ENCODE peak calls at places on chromosomes 12 and 14, in seven cellular contexts. K is lower leg skin, Y is A673, B is fibroblast of lung, I is fibroblast of the aortic adventitia, E is mesothelial cell of epicardium, J is GM23338. R is an unnamed sample.
A peak's percentile ranks its signal among the peaks of the same experiment; 100 is the strongest.

GRCh38 chr14:103629503-103630121 is 601 bp downstream of the KLC1 start:
- DNase-seq in K (peak; percentile 33), Y (peak; percentile 46), B (no peak), I (no peak), E (peak; percentile 46), J (peak; percentile 73), R (peak; percentile 41)

GRCh38 chr14:52328286-52328685 is 14.2 kb downstream of the PTGER2 start:
- DNase-seq in K (no peak), Y (no peak), B (peak; percentile 87), I (peak; percentile 57), E (no peak), J (no peak), R (no peak)

GRCh38 chr14:32560213-32560857 is 231.2 kb downstream of the AKAP6 start:
- DNase-seq in K (peak; percentile 35), Y (peak; percentile 79), B (peak; percentile 87), I (peak; percentile 92), E (peak; percentile 59), J (peak; percentile 88), R (no peak)

GRCh38 chr12:31386364-31386777 is 60.4 kb upstream of the SINHCAF start:
- DNase-seq in K (no peak), Y (no peak), B (no peak), I (no peak), E (no peak), J (peak; percentile 98), R (no peak)

GRCh38 chr12:18651525-18651924 is 86.3 kb downstream of the PLCZ1 start:
- DNase-seq in K (no peak), Y (no peak), B (no peak), I (no peak), E (no peak), J (no peak), R (no peak)

GRCh38 chr14:54447231-54447692 is 6.1 kb upstream of the CNIH1 start:
- DNase-seq in K (no peak), Y (no peak), B (peak; percentile 88), I (peak; percentile 53), E (no peak), J (no peak), R (no peak)

GRCh38 chr14:98901511-98902205 is 370.3 kb downstream of the BCL11B start:
- DNase-seq in K (no peak), Y (no peak), B (no peak), I (no peak), E (no peak), J (no peak), R (no peak)

GRCh38 chr12:54082402-54082892 is 28.8 kb downstream of the HOXC4 start:
- DNase-seq in K (no peak), Y (peak; percentile 45), B (no peak), I (no peak), E (peak; percentile 78), J (peak; percentile 46), R (peak; percentile 61)

GRCh38 chr12:88801227-88802225 is 221.3 kb upstream of the KITLG start:
- DNase-seq in K (no peak), Y (no peak), B (no peak), I (no peak), E (no peak), J (no peak), R (no peak)

DNA sequence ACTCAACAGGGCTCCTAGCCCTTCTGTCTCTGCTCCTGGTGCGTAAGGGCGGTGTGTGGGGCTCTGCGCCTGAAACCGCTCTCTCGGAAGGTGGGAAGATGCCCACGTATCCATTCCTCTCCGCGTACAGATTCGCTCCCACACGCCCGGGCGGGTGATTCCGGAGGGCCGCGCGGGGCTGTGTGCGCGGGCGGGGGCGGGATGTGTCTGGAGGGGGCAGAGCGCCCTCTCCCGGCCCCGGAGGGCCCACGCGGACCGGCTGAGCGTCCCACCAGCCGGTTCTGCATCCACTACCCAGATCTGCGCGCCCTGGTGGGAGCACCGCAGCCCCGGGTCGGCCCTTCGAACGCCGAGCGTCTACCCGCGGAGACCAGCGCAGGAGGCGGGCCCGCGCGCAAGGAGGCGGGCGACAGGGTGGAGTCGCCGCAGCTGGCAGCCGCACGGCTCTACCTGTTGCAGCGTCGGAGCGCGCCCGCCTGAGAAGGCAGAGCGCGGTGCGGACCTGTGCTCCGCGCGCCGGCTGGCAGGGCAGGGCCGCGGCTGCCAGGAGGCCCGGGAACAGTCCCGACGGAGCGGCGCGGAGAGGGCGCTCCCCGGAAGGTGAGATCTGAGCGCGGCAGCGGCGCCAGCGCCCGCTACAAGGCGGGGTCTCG is 1.4 kb upstream of the KCNK13 start:
- DNase-seq in K (no peak), Y (peak; percentile 74), B (peak; percentile 42), I (peak; percentile 40), E (peak; percentile 56), J (peak; percentile 87), R (no peak)
- TF ChIP-seq CTCF in K (no peak), Y (peak; percentile 74), B (peak; percentile 38), I (peak; percentile 54), E (peak; percentile 39), J (peak; percentile 43), R (no peak)

DNA sequence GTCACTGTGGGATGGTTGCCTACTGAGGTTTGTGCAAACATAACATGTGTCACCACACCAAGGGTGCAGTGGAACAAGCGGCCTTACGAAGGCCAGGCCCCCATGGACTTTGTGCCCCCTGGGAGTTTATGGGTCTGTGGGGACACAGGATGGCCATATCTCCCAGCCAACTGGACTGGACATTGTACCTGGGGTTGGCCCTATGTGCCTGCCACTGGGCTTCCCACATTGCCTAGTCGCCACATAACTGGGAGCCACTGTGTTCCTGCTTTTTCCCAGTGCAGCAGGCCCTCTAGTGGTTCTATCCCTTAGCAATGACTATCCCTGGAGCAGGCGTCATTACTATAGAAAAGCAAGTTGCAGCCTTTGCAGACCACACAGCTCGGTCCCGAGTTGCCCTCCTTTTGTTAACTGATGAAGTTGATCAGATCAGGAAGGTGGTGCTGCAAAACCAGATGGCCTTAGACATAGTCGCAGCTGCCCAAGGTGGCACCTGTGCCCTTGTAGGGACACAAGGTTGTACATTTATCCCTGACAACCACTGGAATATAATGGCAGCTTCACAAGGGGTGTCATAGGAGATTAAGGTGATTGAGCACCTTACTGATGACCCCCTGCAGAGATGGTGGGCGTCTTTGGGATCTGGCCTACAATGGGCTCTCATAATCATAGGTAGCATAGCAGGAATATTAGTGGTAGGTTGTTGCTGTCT is 15.2 kb upstream of the RNASE12 start:
- DNase-seq in K (no peak), Y (peak; percentile 60), B (peak; percentile 15), I (peak; percentile 50), E (no peak), J (peak; percentile 89), R (no peak)
- TF ChIP-seq CTCF in K (no peak), Y (peak; percentile 72), B (peak; percentile 51), I (peak; percentile 66), E (peak; percentile 25), J (peak; percentile 83), R (no peak)

GRCh38 chr14:23319746-23320583 is 1.3 kb upstream of the PABPN1 start:
- DNase-seq in K (peak; percentile 60), Y (no peak), B (no peak), I (no peak), E (no peak), J (no peak), R (no peak)

GRCh38 chr14:23320584-23321571 is at the start of gene PABPN1:
- DNase-seq in K (peak; percentile 100), Y (peak; percentile 100), B (peak; percentile 100), I (peak; percentile 100), E (peak; percentile 99), J (peak; percentile 100), R (peak; percentile 95)

GRCh38 chr14:23310546-23310945 is 3.9 kb downstream of the BCL2L2 start:
- DNase-seq in K (no peak), Y (no peak), B (no peak), I (no peak), E (no peak), J (no peak), R (no peak)

GRCh38 chr14:23321572-23322547 is 603 bp downstream of the PABPN1 start:
- DNase-seq in K (peak; percentile 46), Y (peak; percentile 49), B (peak; percentile 41), I (peak; percentile 46), E (no peak), J (peak; percentile 58), R (peak; percentile 40)

GRCh38 chr14:23316300-23316699 is 5.0 kb upstream of the PABPN1 start:
- DNase-seq in K (no peak), Y (no peak), B (no peak), I (no peak), E (no peak), J (no peak), R (no peak)
- TF ChIP-seq CTCF in K (no peak), Y (no peak), B (no peak), I (no peak), E (no peak), J (no peak), R (no peak)

GRCh38 chr12:29844667-29845066 is 60.9 kb upstream of the TMTC1 start:
- DNase-seq in K (no peak), Y (no peak), B (peak; percentile 15), I (peak; percentile 7), E (no peak), J (no peak), R (no peak)
- TF ChIP-seq CTCF in K (no peak), Y (no peak), B (peak; percentile 6), I (no peak), E (no peak), J (no peak), R (no peak)

GRCh38 chr12:28110329-28110728 is 79.9 kb upstream of the CCDC91 start:
- DNase-seq in K (no peak), Y (no peak), B (no peak), I (peak; percentile 46), E (no peak), J (peak; percentile 46), R (no peak)
- TF ChIP-seq CTCF in K (no peak), Y (no peak), B (no peak), I (peak; percentile 14), E (no peak), J (peak; percentile 45), R (no peak)

GRCh38 chr14:45261209-45261608 is 8.2 kb upstream of the MIS18BP1 start:
- DNase-seq in K (no peak), Y (no peak), B (no peak), I (no peak), E (no peak), J (no peak), R (no peak)
- TF ChIP-seq CTCF in K (no peak), Y (no peak), B (no peak), I (no peak), E (no peak), J (no peak), R (no peak)

GRCh38 chr12:79174656-79175055 is 310.1 kb downstream of the SYT1 start:
- DNase-seq in K (no peak), Y (peak; percentile 64), B (peak; percentile 86), I (peak; percentile 88), E (no peak), J (peak; percentile 46), R (no peak)
- TF ChIP-seq CTCF in K (no peak), Y (peak; percentile 52), B (peak; percentile 44), I (peak; percentile 52), E (no peak), J (no peak), R (no peak)

GRCh38 chr12:93877446-93877845 is 200.3 kb downstream of the CRADD start:
- DNase-seq in K (no peak), Y (no peak), B (no peak), I (no peak), E (no peak), J (peak; percentile 22), R (no peak)
- TF ChIP-seq CTCF in K (no peak), Y (no peak), B (no peak), I (no peak), E (no peak), J (peak; percentile 7), R (no peak)

GRCh38 chr12:51721281-51721940 is 127.1 kb downstream of the FIGNL2 start:
- DNase-seq in K (no peak), Y (no peak), B (peak; percentile 40), I (peak; percentile 34), E (no peak), J (peak; percentile 90), R (peak; percentile 23)
- TF ChIP-seq CTCF in K (no peak), Y (no peak), B (peak; percentile 31), I (peak; percentile 51), E (no peak), J (no peak), R (no peak)